ENCODE peak calls at places on chromosomes 4 and X, in ten cellular contexts. I is foreskin fibroblast, B is AG04449, U is endothelial cell, X is WTC11, K is GM10248, Z is transverse colon, T is cardiac muscle cell, V is NB4, O is A549. D is an unnamed sample.

GRCh38 chr4:127889903-127890302 is 9.2 kb downstream of the PLK4 start:
- DNase-seq in I (no peak), B (no peak), U (no peak), X (no peak), K (no peak), Z (no peak), T (peak; percentile 9), V (no peak), O (no peak), D (no peak)

GRCh38 chrX:63561425-63561824 is 210.3 kb upstream of the SPIN4 start:
- DNase-seq in I (no peak), B (no peak), U (no peak), X (no peak), K (no peak), Z (no peak), T (peak; percentile 2), V (peak; percentile 4), O (no peak), D (no peak)

GRCh38 chrX:154799554-154800348 is 5.5 kb downstream of the MPP1 start:
- DNase-seq in I (no peak), B (no peak), U (peak; percentile 7), X (no peak), K (no peak), Z (peak; percentile 33), T (peak; percentile 64), V (peak; percentile 39), O (peak; percentile 73), D (no peak)

GRCh38 chr4:48570646-48571220 is 80.7 kb downstream of the ZAR1 start:
- DNase-seq in I (peak; percentile 68), B (peak; percentile 29), U (no peak), X (no peak), K (no peak), Z (no peak), T (peak; percentile 7), V (no peak), O (no peak), D (peak; percentile 21)

GRCh38 chrX:70664726-70665125 is 220.1 kb downstream of the DLG3 start:
- DNase-seq in I (peak; percentile 2), B (peak; percentile 0), U (peak; percentile 2), X (no peak), K (peak; percentile 13), Z (no peak), T (peak; percentile 40), V (peak; percentile 27), O (peak; percentile 6), D (no peak)

GRCh38 chrX:132940727-132941162 is 17.7 kb downstream of the HS6ST2 start:
- DNase-seq in I (no peak), B (no peak), U (no peak), X (no peak), K (no peak), Z (no peak), T (no peak), V (no peak), O (no peak), D (no peak)

GRCh38 chr4:18593297-18594002 is 571.9 kb upstream of the LCORL start:
- DNase-seq in I (peak; percentile 48), B (peak; percentile 12), U (peak; percentile 57), X (peak; percentile 60), K (peak; percentile 59), Z (peak; percentile 47), T (peak; percentile 83), V (peak; percentile 80), O (peak; percentile 22), D (peak; percentile 33)

GRCh38 chr4:109166126-109166525 is 136.3 kb downstream of the COL25A1 start:
- DNase-seq in I (no peak), B (no peak), U (no peak), X (no peak), K (no peak), Z (no peak), T (no peak), V (no peak), O (no peak), D (no peak)

GRCh38 chrX:12614266-12614665 is 176.9 kb upstream of the PRPS2 start:
- DNase-seq in I (no peak), B (no peak), U (no peak), X (no peak), K (no peak), Z (no peak), T (no peak), V (no peak), O (no peak), D (no peak)

GRCh38 chr4:60724623-60725022 is 475.5 kb upstream of the ADGRL3 start:
- DNase-seq in I (peak; percentile 69), B (peak; percentile 79), U (no peak), X (no peak), K (no peak), Z (no peak), T (peak; percentile 88), V (no peak), O (no peak), D (peak; percentile 70)

GRCh38 chr4:134388351-134388750 is 186.8 kb upstream of the PABPC4L start:
- DNase-seq in I (no peak), B (no peak), U (no peak), X (peak; percentile 24), K (no peak), Z (no peak), T (no peak), V (no peak), O (no peak), D (no peak)

GRCh38 chrX:38975368-38975767 is 174.1 kb downstream of the MID1IP1 start:
- DNase-seq in I (no peak), B (no peak), U (no peak), X (no peak), K (no peak), Z (no peak), T (peak; percentile 45), V (no peak), O (no peak), D (no peak)

GRCh38 chrX:100413231-100413630 is 3.2 kb upstream of the PCDH19 start:
- DNase-seq in I (peak; percentile 18), B (no peak), U (no peak), X (no peak), K (peak; percentile 39), Z (peak; percentile 33), T (peak; percentile 73), V (peak; percentile 56), O (peak; percentile 33), D (peak; percentile 13)

GRCh38 chr4:5452156-5452555 is 256.2 kb downstream of the EVC2 start:
- DNase-seq in I (no peak), B (no peak), U (no peak), X (no peak), K (no peak), Z (no peak), T (no peak), V (no peak), O (no peak), D (no peak)

GRCh38 chr4:89661490-89661889 is 175.5 kb downstream of the SNCA start:
- DNase-seq in I (peak; percentile 43), B (no peak), U (no peak), X (no peak), K (no peak), Z (no peak), T (peak; percentile 66), V (no peak), O (no peak), D (peak; percentile 25)

GRCh38 chrX:35699642-35700041 is 98.5 kb upstream of the MAGEB16 start:
- DNase-seq in I (no peak), B (no peak), U (no peak), X (no peak), K (no peak), Z (no peak), T (no peak), V (peak; percentile 6), O (no peak), D (no peak)
- TF ChIP-seq CTCF in I (no peak), B (no peak), U (no peak), X (no peak), K (no peak), Z (no peak), T (no peak), V (no peak), O (no peak), D (no peak)

GRCh38 chr4:2535386-2536192 is 858 bp upstream of the FAM193A start:
- DNase-seq in I (peak; percentile 41), B (no peak), U (peak; percentile 62), X (peak; percentile 62), K (peak; percentile 55), Z (peak; percentile 53), T (peak; percentile 33), V (peak; percentile 96), O (no peak), D (no peak)
- TF ChIP-seq CTCF in I (peak; percentile 9), B (no peak), U (no peak), X (no peak), K (peak; percentile 59), Z (no peak), T (peak; percentile 10), V (peak; percentile 62), O (no peak), D (peak; percentile 17)

GRCh38 chr4:139278956-139279722 is 886 bp downstream of the MGARP start:
- DNase-seq in I (peak; percentile 9), B (no peak), U (peak; percentile 26), X (peak; percentile 24), K (no peak), Z (no peak), T (no peak), V (no peak), O (no peak), D (no peak)

GRCh38 chr4:139273835-139274234 is 6.2 kb downstream of the MGARP start:
- DNase-seq in I (no peak), B (no peak), U (no peak), X (no peak), K (no peak), Z (no peak), T (no peak), V (no peak), O (no peak), D (no peak)

GRCh38 chr4:139278450-139278849 is 1.6 kb downstream of the MGARP start:
- DNase-seq in I (no peak), B (no peak), U (no peak), X (no peak), K (no peak), Z (no peak), T (no peak), V (no peak), O (no peak), D (no peak)

GRCh38 chr4:139275281-139275735 is 4.7 kb downstream of the MGARP start:
- DNase-seq in I (no peak), B (no peak), U (no peak), X (no peak), K (no peak), Z (no peak), T (no peak), V (no peak), O (no peak), D (no peak)

DNA sequence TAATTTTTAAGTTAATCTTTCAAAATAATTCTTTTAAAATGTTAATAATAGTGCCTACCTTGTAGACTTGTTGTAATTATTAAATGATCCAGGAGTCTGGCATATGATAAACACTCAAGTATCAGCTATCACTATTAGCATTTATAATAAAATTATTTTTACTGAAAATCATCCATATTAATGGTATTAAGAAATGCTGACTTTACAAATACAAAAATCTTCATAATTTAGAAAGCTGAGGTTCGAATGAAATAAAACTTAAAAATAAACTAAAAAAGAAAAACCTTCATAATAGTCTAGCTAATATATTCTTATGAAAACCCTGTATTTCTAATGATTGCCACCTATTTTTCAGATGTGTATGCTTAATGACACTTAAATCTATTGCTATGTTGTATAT is 5.2 kb downstream of the MGARP start:
- DNase-seq in I (no peak), B (no peak), U (no peak), X (no peak), K (no peak), Z (no peak), T (no peak), V (no peak), O (no peak), D (no peak)
- TF ChIP-seq CTCF in I (no peak), B (no peak), U (no peak), X (no peak), K (no peak), Z (no peak), T (no peak), V (no peak), O (no peak), D (no peak)

GRCh38 chrX:50448565-50448964 is 22.1 kb downstream of the DGKK start:
- DNase-seq in I (no peak), B (no peak), U (no peak), X (peak; percentile 48), K (no peak), Z (peak; percentile 35), T (no peak), V (peak; percentile 71), O (peak; percentile 1), D (no peak)
- TF ChIP-seq CTCF in I (no peak), B (no peak), U (no peak), X (peak; percentile 21), K (no peak), Z (peak; percentile 28), T (no peak), V (peak; percentile 44), O (no peak), D (no peak)

D was measured in AG09309.